ENCODE peak calls at places on chromosomes 1 and 21, in nine cellular contexts. C, Z, A, F, O, T, G, L and D are unnamed samples.

GRCh38 chr1:204357551-204357950 is 2.2 kb downstream of the PLEKHA6 start:
- DNase-seq in Z (no peak), C (no peak), G (no peak), L (no peak), O (no peak), T (no peak), F (no peak), A (no peak), D (no peak)

GRCh38 chr1:234397732-234398131 is 24.5 kb downstream of the COA6 start:
- DNase-seq in T (no peak), O (no peak), A (no peak), Z (no peak), L (no peak), F (no peak), C (no peak), G (no peak), D (no peak)

GRCh38 chr1:16938351-16939321 is 16.9 kb downstream of the CROCC start:
- DNase-seq in C (no peak), A (no peak), Z (no peak), G (no peak), L (no peak), F (no peak), O (no peak), T (no peak), D (no peak)

GRCh38 chr21:46326110-46326703 is 2.3 kb downstream of the PCNT start:
- DNase-seq in L (no peak), F (no peak), G (no peak), A (no peak), T (no peak), O (no peak), C (no peak), Z (no peak), D (peak)

GRCh38 chr1:205604825-205605544 is 26.8 kb downstream of the ELK4 start:
- DNase-seq in Z (no peak), O (no peak), T (no peak), A (no peak), F (no peak), L (no peak), G (no peak), C (no peak), D (no peak)

GRCh38 chr1:154861607-154862094 is 8.4 kb downstream of the KCNN3 start:
- DNase-seq in F (no peak), Z (no peak), G (no peak), C (peak), L (no peak), O (no peak), T (no peak), A (no peak), D (no peak)

GRCh38 chr1:86852737-86853408 is 61.1 kb downstream of the SELENOF start:
- DNase-seq in L (peak), T (no peak), G (no peak), C (no peak), O (no peak), A (no peak), Z (no peak), F (no peak), D (no peak)

GRCh38 chr21:27769763-27770162 is 802.9 kb upstream of the ADAMTS5 start:
- DNase-seq in Z (no peak), F (no peak), A (no peak), G (no peak), T (no peak), O (no peak), L (no peak), C (no peak), D (no peak)

GRCh38 chr1:156431366-156432108 is 62.5 kb downstream of the RHBG start:
- DNase-seq in A (no peak), F (no peak), O (no peak), T (no peak), L (no peak), Z (no peak), C (no peak), G (no peak), D (no peak)

GRCh38 chr1:24438423-24438901 is 22.9 kb downstream of the NIPAL3 start:
- DNase-seq in L (no peak), T (no peak), F (no peak), Z (no peak), O (no peak), A (no peak), C (no peak), G (no peak), D (no peak)